ENCODE peak calls at places on chromosomes 6 and 20, in five cellular contexts. Q, D, X, M and W are unnamed samples. For H3K9me3, the result is how much of the 10 kb centered on the place peaks cover.

GRCh38 chr20:38202982-38203293 is 37.9 kb upstream of the TGM2 start:
- DNase-seq in Q (no peak), D (no peak), X (no peak), M (no peak), W (no peak)

GRCh38 chr6:132764370-132764769 is 6.7 kb upstream of the VNN2 start:
- DNase-seq in Q (peak), D (no peak), X (peak), M (no peak), W (no peak)

GRCh38 chr6:11805259-11806053 is 26.9 kb upstream of the ADTRP start:
- DNase-seq in Q (no peak), D (no peak), X (no peak), M (no peak), W (no peak)

GRCh38 chr6:37731888-37732287 is 34.2 kb upstream of the MDGA1 start:
- DNase-seq in Q (no peak), D (no peak), X (no peak), M (peak), W (no peak)

GRCh38 chr6:155523821-155524238 is 68.2 kb upstream of the NOX3 start:
- DNase-seq in Q (no peak), D (no peak), X (no peak), M (no peak), W (no peak)

GRCh38 chr6:1716845-1717244 is 107.1 kb downstream of the FOXC1 start:
- DNase-seq in Q (no peak), D (no peak), X (no peak), M (no peak), W (no peak)

GRCh38 chr20:34729416-34729815 is 25.3 kb downstream of the TP53INP2 start:
- DNase-seq in Q (no peak), D (no peak), X (no peak), M (no peak), W (no peak)

GRCh38 chr20:46101957-46102356 is 12.2 kb upstream of the NCOA5 start:
- DNase-seq in Q (no peak), D (no peak), X (no peak), M (no peak), W (no peak)

GRCh38 chr6:38021571-38021970 is 202.0 kb downstream of the ZFAND3 start:
- DNase-seq in Q (no peak), D (no peak), X (no peak), M (no peak), W (no peak)

GRCh38 chr20:51624157-51624731 is 81.7 kb upstream of the NFATC2 start:
- DNase-seq in Q (peak), D (peak), X (peak), M (peak), W (peak)

GRCh38 chr6:23456396-23456795 is 669.6 kb upstream of the NRSN1 start:
- DNase-seq in Q (no peak), D (no peak), X (no peak), M (no peak), W (no peak)

GRCh38 chr6:82818727-82819126 is 246.9 kb downstream of the UBE3D start:
- DNase-seq in Q (no peak), D (no peak), X (no peak), M (no peak), W (no peak)

GRCh38 chr6:88748141-88748540 is 215.3 kb downstream of the RNGTT start:
- DNase-seq in Q (no peak), D (no peak), X (no peak), M (no peak), W (no peak)

GRCh38 chr6:89985744-89986493 is 91.7 kb downstream of the GJA10 start:
- DNase-seq in Q (peak), D (no peak), X (peak), M (no peak), W (no peak)

GRCh38 chr20:329851-330232 is 4.5 kb downstream of the SOX12 start:
- DNase-seq in Q (no peak), D (no peak), X (no peak), M (no peak), W (no peak)

GRCh38 chr6:78436335-78436734 is 431.0 kb upstream of the IRAK1BP1 start:
- DNase-seq in Q (no peak), D (no peak), X (peak), M (no peak), W (no peak)

DNA sequence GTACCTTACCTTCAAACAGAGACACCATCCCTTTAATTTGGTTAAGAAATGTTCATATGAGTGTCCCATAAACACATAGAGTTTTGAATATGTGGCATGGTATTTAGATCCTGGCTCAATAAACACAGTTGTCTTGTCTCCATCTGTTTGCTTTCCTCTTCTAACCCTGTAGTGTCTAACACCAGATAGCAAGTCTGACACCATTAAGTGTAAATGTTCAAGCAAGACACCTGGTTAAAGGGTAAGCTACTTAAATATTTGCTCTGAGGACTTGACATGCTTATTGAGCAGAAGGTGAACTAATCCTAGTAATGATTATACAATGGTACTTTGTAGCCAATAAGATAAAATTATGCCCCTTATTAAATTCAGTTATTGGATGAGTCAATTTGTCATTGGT is 26.8 kb upstream of the GOPC start:
- DNase-seq in Q (no peak), D (no peak), X (no peak), M (no peak), W (no peak)
- H3K9me3 ChIP-seq in Q (under half), D (under half), X (under half), M (under half), W (under half)

DNA sequence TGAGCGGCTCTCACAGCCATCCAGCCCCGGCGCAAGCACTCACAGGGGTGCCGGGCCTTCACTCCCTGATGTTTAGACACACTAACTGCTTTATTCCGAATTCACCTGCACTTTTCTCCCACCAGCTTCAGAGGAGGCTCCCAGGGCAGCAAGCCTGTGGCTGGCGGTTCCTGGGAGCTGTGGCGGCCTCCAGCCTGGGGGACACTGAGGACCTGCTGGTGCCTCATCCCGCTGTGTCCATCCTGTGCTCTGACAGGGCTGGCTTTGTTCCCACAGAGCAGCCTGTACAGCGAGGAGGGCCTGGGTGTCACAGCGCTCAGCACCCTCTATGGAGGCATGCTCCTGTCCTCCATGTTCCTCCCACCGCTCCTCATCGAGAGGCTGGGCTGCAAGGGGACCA is 3.1 kb downstream of the UNC93A start:
- DNase-seq in Q (no peak), D (no peak), X (no peak), M (no peak), W (no peak)
- H3K9me3 ChIP-seq in Q (under half), D (under half), X (under half), M (under half), W (under half)

GRCh38 chr6:166361080-166361429 is 18.7 kb upstream of the SFT2D1 start:
- DNase-seq in Q (peak), D (peak), X (peak), M (no peak), W (no peak)
- H3K9me3 ChIP-seq in Q (under half), D (under half), X (under half), M (under half), W (under half)

DNA sequence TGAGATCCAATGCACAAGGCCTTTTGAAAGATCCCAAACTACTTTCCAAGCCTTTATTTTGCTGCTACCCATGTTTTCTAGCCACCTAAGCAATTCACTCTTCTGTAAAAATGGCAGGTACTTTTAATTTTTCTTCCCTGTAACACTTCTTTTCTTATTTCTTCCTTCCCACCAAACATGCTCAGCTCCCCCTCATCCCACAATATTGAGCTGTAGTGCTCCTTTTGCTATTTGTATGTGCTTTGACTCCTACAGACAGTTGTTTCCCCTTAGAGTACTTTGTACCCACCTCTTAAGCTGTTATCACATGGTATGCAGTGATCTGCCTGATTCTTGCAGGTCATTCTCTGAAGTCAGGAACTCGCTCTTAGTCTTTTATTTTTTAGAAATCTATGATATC is 49.3 kb downstream of the QKI start:
- DNase-seq in Q (no peak), D (no peak), X (no peak), M (no peak), W (no peak)
- H3K9me3 ChIP-seq in Q (under half), D (under half), X (under half), M (under half), W (under half)

GRCh38 chr6:159414711-159415110 is 245.5 kb downstream of the FNDC1 start:
- DNase-seq in Q (no peak), D (no peak), X (no peak), M (no peak), W (no peak)
- H3K9me3 ChIP-seq in Q (under half), D (under half), X (under half), M (under half), W (under half)

DNA sequence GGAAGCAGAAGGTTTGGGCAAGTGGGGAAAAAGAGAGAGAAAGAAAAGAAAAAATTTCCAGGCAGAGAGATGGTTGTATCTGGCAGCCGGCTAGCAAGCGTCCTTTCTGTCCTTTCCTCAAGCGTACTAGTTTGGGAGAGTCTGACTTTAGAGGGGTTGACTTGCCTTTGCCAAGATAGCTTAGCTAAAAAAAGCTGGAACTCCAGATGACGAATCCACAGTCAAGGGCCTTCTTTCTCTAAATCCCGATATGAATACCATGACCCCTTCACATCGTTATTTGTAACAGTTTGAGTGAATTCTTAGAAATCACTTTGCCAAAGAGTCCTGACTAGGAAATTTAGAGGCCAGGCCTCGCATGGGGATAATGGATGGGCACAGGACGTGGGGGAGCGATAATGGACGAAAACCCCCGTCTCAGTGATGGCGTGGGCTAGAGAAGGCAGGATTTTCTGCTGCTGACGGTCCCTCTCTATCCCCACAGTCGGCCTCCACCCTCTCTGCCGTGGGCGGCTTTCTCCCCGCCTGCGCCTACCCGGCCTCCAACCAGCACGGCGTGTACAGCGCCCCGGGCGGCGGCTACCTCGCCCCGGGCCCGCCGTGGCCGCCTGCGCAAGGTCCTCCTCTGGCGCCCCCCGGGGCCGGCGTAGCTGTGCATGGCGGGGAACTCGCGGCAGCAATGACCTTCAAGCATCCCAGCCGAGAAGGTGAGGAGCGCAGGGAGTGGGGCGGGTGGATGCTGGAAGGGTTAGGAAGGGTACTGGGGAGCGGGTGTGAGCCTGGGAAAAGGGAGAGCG is 3.5 kb downstream of the PAX1 start:
- DNase-seq in Q (no peak), D (no peak), X (no peak), M (no peak), W (no peak)
- H3K9me3 ChIP-seq in Q (under half), D (under half), X (under half), M (under half), W (under half)

DNA sequence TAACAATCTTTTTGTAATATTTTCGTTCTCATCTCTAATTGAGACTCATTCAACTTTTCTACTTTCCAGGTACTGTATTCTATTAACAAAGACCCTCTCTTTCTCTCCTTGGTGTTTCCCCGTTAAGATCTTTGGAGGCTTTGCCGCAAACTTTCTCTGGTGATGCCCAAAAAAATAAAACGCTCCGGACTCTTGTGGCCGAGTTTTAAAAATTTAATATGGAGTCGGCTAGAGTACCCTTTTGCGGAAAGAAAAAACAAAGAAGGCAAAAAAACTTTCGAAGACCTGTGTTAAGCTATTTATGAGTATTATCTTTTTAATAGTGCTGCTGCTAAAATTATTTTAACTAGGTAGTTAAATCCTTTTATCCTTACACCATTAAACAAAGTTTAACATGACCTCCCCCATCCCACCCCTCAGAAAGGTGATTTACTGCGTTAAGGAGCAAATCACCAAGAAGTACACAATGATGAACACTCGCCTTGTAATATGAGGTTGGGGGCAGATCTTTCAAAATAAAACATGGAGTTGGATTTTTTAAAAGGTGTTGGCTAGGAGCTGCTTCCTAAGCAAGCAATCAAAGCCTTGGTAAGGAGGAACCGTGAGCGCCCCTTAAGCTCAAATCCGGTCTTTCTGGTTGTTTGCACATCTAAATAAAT is 10.0 kb downstream of the SIM1 start:
- DNase-seq in Q (no peak), D (no peak), X (no peak), M (no peak), W (no peak)
- H3K9me3 ChIP-seq in Q (under half), D (under half), X (under half), M (under half), W (under half)

GRCh38 chr6:378958-379366 is 12.6 kb upstream of the IRF4 start:
- DNase-seq in Q (no peak), D (no peak), X (no peak), M (no peak), W (no peak)

GRCh38 chr6:380234-381218 is 11.0 kb upstream of the IRF4 start:
- DNase-seq in Q (no peak), D (no peak), X (no peak), M (no peak), W (no peak)

GRCh38 chr6:382883-383420 is 8.6 kb upstream of the IRF4 start:
- DNase-seq in Q (no peak), D (no peak), X (no peak), M (no peak), W (no peak)

GRCh38 chr6:379367-380181 is 12.0 kb upstream of the IRF4 start:
- DNase-seq in Q (no peak), D (no peak), X (no peak), M (no peak), W (no peak)

DNA sequence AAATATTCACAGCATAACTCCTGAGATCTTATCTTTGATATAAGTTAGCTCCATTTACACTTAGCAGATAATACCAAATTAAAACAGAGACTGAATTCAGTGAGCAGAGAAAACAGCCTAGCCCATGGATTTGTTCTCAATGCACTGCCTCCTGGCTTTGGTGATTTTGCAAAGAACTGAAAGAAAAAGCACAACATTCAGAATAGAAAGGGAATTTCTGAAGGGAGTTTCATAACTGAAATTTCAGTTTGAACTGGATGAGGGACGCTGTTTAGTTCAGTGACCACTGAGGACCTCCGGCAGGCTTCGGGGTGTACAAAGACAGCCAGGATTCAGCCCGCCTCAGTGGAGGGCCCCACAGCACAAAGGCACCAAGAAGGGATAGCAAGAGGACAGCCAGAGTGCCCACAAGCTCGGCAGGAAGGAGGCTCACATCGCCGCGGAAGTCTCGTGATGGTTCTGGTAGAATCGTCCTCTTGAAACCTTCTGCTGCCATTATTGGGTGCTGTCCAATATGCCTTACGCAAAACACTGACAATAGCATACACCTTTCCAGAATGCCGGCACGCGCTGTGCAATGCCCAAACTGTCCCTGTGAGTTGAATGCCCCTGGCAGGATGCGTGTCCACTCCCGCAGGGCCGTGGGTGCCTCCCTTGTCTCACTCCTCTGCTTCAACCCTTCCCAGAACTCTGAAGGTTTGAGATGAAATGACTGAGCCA is 9.7 kb upstream of the IRF4 start:
- DNase-seq in Q (no peak), D (no peak), X (no peak), M (no peak), W (no peak)
- H3K9me3 ChIP-seq in Q (under half), D (under half), X (under half), M (under half), W (under half)

DNA sequence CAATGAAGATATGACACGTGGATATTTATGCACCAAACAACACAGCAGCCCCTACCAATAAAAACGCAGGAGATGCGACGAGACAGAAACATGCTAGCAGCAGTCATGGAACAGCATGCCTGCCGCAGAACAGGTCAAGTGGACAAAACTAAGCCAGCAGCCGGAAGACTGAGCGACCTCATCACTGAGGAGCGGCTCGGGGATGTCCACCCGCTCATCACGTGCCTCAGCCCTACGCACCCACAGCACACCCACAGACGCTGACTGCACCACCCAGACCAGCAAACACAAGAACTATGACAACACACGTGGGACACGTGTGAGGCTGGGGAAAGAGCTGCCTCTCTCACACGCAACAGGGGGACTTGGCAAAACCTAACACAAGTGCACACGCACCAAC is 81.7 kb downstream of the TAF4 start:
- DNase-seq in Q (no peak), D (no peak), X (no peak), M (no peak), W (no peak)
- H3K9me3 ChIP-seq in Q (under half), D (under half), X (under half), M (under half), W (under half)

DNA sequence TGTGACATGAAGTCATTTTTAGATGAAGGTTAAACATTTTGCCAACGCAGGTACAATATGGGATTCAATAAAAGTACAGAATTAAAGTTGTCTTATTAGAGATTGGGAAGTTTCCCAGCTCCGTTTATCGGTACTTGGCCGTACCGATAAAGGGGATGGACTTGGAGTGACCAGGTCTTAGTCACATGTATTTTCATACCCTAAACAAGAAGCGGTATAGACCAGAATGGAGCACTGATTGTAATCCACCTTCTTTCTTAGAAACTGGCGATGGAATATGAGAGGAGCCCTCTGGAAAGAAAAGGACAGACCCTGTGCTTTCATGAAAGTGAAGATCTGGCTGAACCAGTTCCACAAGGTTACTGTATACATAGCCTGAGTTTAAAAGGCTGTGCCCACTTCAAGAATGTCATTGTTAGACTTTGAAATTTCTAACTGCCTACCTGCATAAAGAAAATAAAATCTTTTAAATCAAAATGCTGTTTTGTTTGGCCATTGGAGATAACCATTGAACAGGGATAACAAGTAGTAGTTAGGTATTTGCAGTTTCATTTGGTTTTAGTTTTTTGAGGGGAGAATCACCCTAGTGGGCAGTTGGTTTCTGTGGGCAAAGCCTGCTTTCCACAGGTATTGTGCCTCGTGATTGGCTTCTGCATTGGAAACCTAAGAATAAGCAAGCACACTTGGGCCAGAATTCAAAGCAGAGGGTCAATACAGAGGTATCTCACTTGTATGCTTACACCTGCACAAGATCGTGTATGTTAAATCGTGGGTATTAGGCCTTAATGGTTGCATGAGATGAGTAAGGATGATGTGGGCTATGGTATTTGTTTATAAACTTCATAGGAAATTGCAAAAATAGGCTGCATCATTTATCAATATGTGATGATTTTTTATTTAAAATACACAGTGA is 11.2 kb upstream of the ZNFX1 start:
- DNase-seq in Q (no peak), D (peak), X (peak), M (no peak), W (no peak)
- H3K9me3 ChIP-seq in Q (under half), D (under half), X (under half), M (under half), W (under half)